ENCODE peak calls at places on chromosomes 16 and 17, in nine cellular contexts. G, B, Q, Y, E, S, F, C and Z are unnamed samples.

GRCh38 chr16:8568231-8568617 is 22.1 kb downstream of the TMEM114 start:
- DNase-seq in Q (no peak), G (no peak), S (no peak), F (no peak), Y (no peak), E (no peak), C (no peak), B (no peak), Z (no peak)

GRCh38 chr17:2049333-2050245 is 5.3 kb upstream of the HIC1 start:
- DNase-seq in S (peak), Q (peak), F (peak), Y (peak), G (peak), C (peak), E (peak), B (peak), Z (peak)

GRCh38 chr17:71247455-71248015 is 873.3 kb upstream of the SOX9 start:
- DNase-seq in F (no peak), Y (no peak), C (no peak), E (no peak), S (no peak), G (no peak), Q (no peak), B (no peak), Z (no peak)

GRCh38 chr17:58097384-58098088 is 14.3 kb downstream of the DYNLL2 start:
- DNase-seq in E (no peak), F (no peak), C (no peak), G (no peak), Q (no peak), B (no peak), Y (no peak), S (no peak), Z (no peak)

GRCh38 chr16:22075043-22075757 is 17.1 kb upstream of the VWA3A start:
- DNase-seq in C (no peak), Q (no peak), B (no peak), Y (no peak), G (no peak), F (no peak), E (no peak), S (no peak), Z (peak)

GRCh38 chr16:76670125-76670857 is 393.1 kb downstream of the CNTNAP4 start:
- DNase-seq in Y (no peak), F (no peak), Q (no peak), C (no peak), G (no peak), B (no peak), S (peak), E (no peak), Z (no peak)

GRCh38 chr17:172401-172800 is 9.0 kb downstream of the DOC2B start:
- DNase-seq in G (no peak), E (no peak), Y (no peak), C (no peak), B (no peak), S (no peak), Q (no peak), F (no peak), Z (no peak)

GRCh38 chr17:66755944-66756290 is 79.0 kb upstream of the CACNG5 start:
- DNase-seq in C (no peak), S (no peak), Y (no peak), F (no peak), E (no peak), Q (no peak), B (no peak), G (no peak), Z (no peak)

GRCh38 chr17:1705004-1705403 is 5.2 kb downstream of the TLCD2 start:
- DNase-seq in C (peak), B (no peak), Y (no peak), F (no peak), G (no peak), S (no peak), E (no peak), Q (no peak), Z (no peak)

GRCh38 chr17:56297142-56297541 is 143.9 kb downstream of the ANKFN1 start:
- DNase-seq in E (no peak), Q (no peak), G (no peak), B (no peak), Y (no peak), F (no peak), C (peak), S (no peak), Z (no peak)

GRCh38 chr16:27437946-27438345 is 36.0 kb downstream of the IL21R start:
- DNase-seq in E (no peak), S (no peak), C (no peak), G (no peak), Y (no peak), B (no peak), Q (no peak), F (no peak), Z (no peak)

GRCh38 chr16:4404247-4404966 is 12.0 kb downstream of the CORO7 start:
- DNase-seq in E (no peak), G (peak), C (no peak), Q (no peak), S (no peak), F (peak), Y (no peak), B (no peak), Z (peak)

GRCh38 chr16:17467923-17468540 is 2.7 kb downstream of the XYLT1 start:
- DNase-seq in Y (no peak), G (peak), S (no peak), B (no peak), F (peak), Q (peak), E (no peak), C (peak), Z (peak)

GRCh38 chr17:68491864-68492263 is 20.4 kb upstream of the PRKAR1A start:
- DNase-seq in B (no peak), Q (no peak), Y (no peak), C (no peak), F (peak), E (no peak), G (peak), S (no peak), Z (no peak)

GRCh38 chr16:19153876-19154275 is 14.2 kb upstream of the SYT17 start:
- DNase-seq in E (no peak), G (no peak), F (no peak), C (no peak), Q (no peak), S (peak), Y (no peak), B (no peak), Z (no peak)

GRCh38 chr16:16850274-16850673 is 471.3 kb downstream of the NPIPA7 start:
- DNase-seq in C (no peak), B (no peak), S (no peak), Q (no peak), Y (no peak), E (no peak), F (no peak), G (no peak), Z (no peak)

GRCh38 chr17:45963258-45963657 is 35.8 kb upstream of the STH start:
- DNase-seq in S (no peak), C (peak), B (no peak), Q (no peak), E (no peak), Y (no peak), F (no peak), G (no peak), Z (no peak)

GRCh38 chr17:36534881-36535668 is at the start of gene PIGW:
- DNase-seq in Y (peak), Q (peak), S (peak), F (peak), G (peak), B (peak), E (peak), C (peak), Z (peak)